ENCODE peak calls at places on chromosome 14, in four cellular contexts. One of them, this sample, is unnamed.

GRCh38 chr14:26966942-26967341 is 369.1 kb upstream of the NOVA1 start:
- DNase-seq in M059J: no peak
- DNase-seq in nucleus accumbens: no peak
- DNase-seq in left ventricle myocardium superior: no peak
- DNase-seq in this sample: no peak

GRCh38 chr14:24167527-24168114 is 4.3 kb upstream of the REC8 start:
- DNase-seq in left ventricle myocardium superior: no peak
- DNase-seq in nucleus accumbens: no peak
- DNase-seq in M059J: no peak
- DNase-seq in this sample: no peak

GRCh38 chr14:86847176-86847575 is 1145.8 kb downstream of the GALC start:
- DNase-seq in left ventricle myocardium superior: no peak
- DNase-seq in M059J: no peak
- DNase-seq in nucleus accumbens: no peak
- DNase-seq in this sample: no peak

GRCh38 chr14:99189201-99189801 is 82.7 kb downstream of the BCL11B start:
- DNase-seq in M059J: no peak
- DNase-seq in left ventricle myocardium superior: no peak
- DNase-seq in nucleus accumbens: no peak
- DNase-seq in this sample: no peak

GRCh38 chr14:36068777-36069534 is 107.6 kb downstream of the PTCSC3 start:
- DNase-seq in left ventricle myocardium superior: no peak
- DNase-seq in nucleus accumbens: no peak
- DNase-seq in M059J: peak
- DNase-seq in this sample: no peak

GRCh38 chr14:24483604-24484252 is 24.3 kb downstream of the CMA1 start:
- DNase-seq in left ventricle myocardium superior: no peak
- DNase-seq in M059J: peak
- DNase-seq in nucleus accumbens: no peak
- DNase-seq in this sample: no peak

GRCh38 chr14:37195327-37195726 is 2.4 kb upstream of the MIPOL1 start:
- DNase-seq in nucleus accumbens: no peak
- DNase-seq in M059J: peak
- DNase-seq in left ventricle myocardium superior: no peak
- DNase-seq in this sample: no peak

GRCh38 chr14:52902971-52903385 is 47.9 kb downstream of the FERMT2 start:
- DNase-seq in nucleus accumbens: no peak
- DNase-seq in M059J: peak
- DNase-seq in left ventricle myocardium superior: no peak
- DNase-seq in this sample: no peak

GRCh38 chr14:90137807-90138206 is 76.0 kb downstream of the KCNK13 start:
- DNase-seq in left ventricle myocardium superior: no peak
- DNase-seq in nucleus accumbens: no peak
- DNase-seq in M059J: peak
- DNase-seq in this sample: no peak

GRCh38 chr14:50064993-50065392 is 51.4 kb downstream of the VCPKMT start:
- DNase-seq in nucleus accumbens: no peak
- DNase-seq in M059J: peak
- DNase-seq in left ventricle myocardium superior: no peak
- DNase-seq in this sample: no peak

GRCh38 chr14:75363570-75364227 is 64.1 kb upstream of the JDP2 start:
- DNase-seq in nucleus accumbens: no peak
- DNase-seq in M059J: no peak
- DNase-seq in left ventricle myocardium superior: no peak
- DNase-seq in this sample: no peak

GRCh38 chr14:101153691-101154090 is 250.2 kb upstream of the RTL1 start:
- DNase-seq in left ventricle myocardium superior: no peak
- DNase-seq in nucleus accumbens: no peak
- DNase-seq in M059J: no peak
- DNase-seq in this sample: no peak

GRCh38 chr14:65704850-65705249 is 292.3 kb downstream of the FUT8 start:
- DNase-seq in nucleus accumbens: no peak
- DNase-seq in M059J: no peak
- DNase-seq in left ventricle myocardium superior: no peak
- DNase-seq in this sample: no peak

GRCh38 chr14:69404478-69404877 is 6.0 kb downstream of the SLC39A9 start:
- DNase-seq in nucleus accumbens: no peak
- DNase-seq in M059J: no peak
- DNase-seq in left ventricle myocardium superior: no peak
- DNase-seq in this sample: no peak

GRCh38 chr14:100471451-100472093 is 115.6 kb downstream of the BEGAIN start:
- DNase-seq in left ventricle myocardium superior: no peak
- DNase-seq in M059J: peak
- DNase-seq in nucleus accumbens: no peak
- DNase-seq in this sample: no peak

GRCh38 chr14:66206554-66206953 is 279.6 kb upstream of the CCDC196 start:
- DNase-seq in nucleus accumbens: no peak
- DNase-seq in left ventricle myocardium superior: no peak
- DNase-seq in M059J: no peak
- DNase-seq in this sample: no peak

GRCh38 chr14:30298266-30298795 is 260.6 kb upstream of the G2E3 start:
- DNase-seq in nucleus accumbens: no peak
- DNase-seq in M059J: no peak
- DNase-seq in left ventricle myocardium superior: no peak
- DNase-seq in this sample: no peak

GRCh38 chr14:70744631-70745030 is 64.7 kb downstream of the MAP3K9 start:
- DNase-seq in left ventricle myocardium superior: no peak
- DNase-seq in M059J: no peak
- DNase-seq in nucleus accumbens: no peak
- DNase-seq in this sample: no peak

GRCh38 chr14:92866181-92866752 is 56.7 kb upstream of the CHGA start:
- DNase-seq in left ventricle myocardium superior: no peak
- DNase-seq in nucleus accumbens: no peak
- DNase-seq in M059J: no peak
- DNase-seq in this sample: no peak

GRCh38 chr14:72613196-72613974 is 280.5 kb downstream of the DPF3 start:
- DNase-seq in left ventricle myocardium superior: peak
- DNase-seq in M059J: peak
- DNase-seq in nucleus accumbens: no peak
- DNase-seq in this sample: peak